ENCODE peak calls at places on chromosomes 1 and 21, in nine cellular contexts. One of them, this sample, is unnamed.

GRCh38 chr1:219120625-219121544 is 52.8 kb upstream of the LYPLAL1 start:
- DNase-seq in stimulated activated CD8-positive, alpha-beta memory T cell treated with anti-CD3 and anti-CD28 coated beads, Interleukin-15, amount 100 ng/mL, for 48 hours: no peak
- DNase-seq in activated naive CD4-positive, alpha-beta T cell treated with anti-CD3 and anti-CD28 coated beads, Interleukin-2, amount 10 ng/mL, durations not matched to agents 7 days and 5 days: no peak
- DNase-seq in AML-193: peak
- DNase-seq in epithelial cell of prostate: no peak
- DNase-seq in ELR: peak
- DNase-seq in head of caudate nucleus: no peak
- DNase-seq in activated T-cell treated with anti-CD3 and anti-CD28 coated beads for 24 hours: no peak
- DNase-seq in WTC11: no peak
- DNase-seq in this sample: no peak

GRCh38 chr1:204139952-204140351 is 11.9 kb downstream of the ETNK2 start:
- DNase-seq in WTC11: no peak
- DNase-seq in epithelial cell of prostate: no peak
- DNase-seq in ELR: no peak
- DNase-seq in stimulated activated CD8-positive, alpha-beta memory T cell treated with anti-CD3 and anti-CD28 coated beads, Interleukin-15, amount 100 ng/mL, for 48 hours: no peak
- DNase-seq in activated T-cell treated with anti-CD3 and anti-CD28 coated beads for 24 hours: no peak
- DNase-seq in head of caudate nucleus: no peak
- DNase-seq in AML-193: no peak
- DNase-seq in activated naive CD4-positive, alpha-beta T cell treated with anti-CD3 and anti-CD28 coated beads, Interleukin-2, amount 10 ng/mL, durations not matched to agents 7 days and 5 days: no peak
- DNase-seq in this sample: no peak

GRCh38 chr21:38534591-38534990 is 36.3 kb upstream of the ERG start:
- DNase-seq in WTC11: no peak
- DNase-seq in activated naive CD4-positive, alpha-beta T cell treated with anti-CD3 and anti-CD28 coated beads, Interleukin-2, amount 10 ng/mL, durations not matched to agents 7 days and 5 days: no peak
- DNase-seq in head of caudate nucleus: no peak
- DNase-seq in epithelial cell of prostate: no peak
- DNase-seq in AML-193: no peak
- DNase-seq in activated T-cell treated with anti-CD3 and anti-CD28 coated beads for 24 hours: no peak
- DNase-seq in stimulated activated CD8-positive, alpha-beta memory T cell treated with anti-CD3 and anti-CD28 coated beads, Interleukin-15, amount 100 ng/mL, for 48 hours: no peak
- DNase-seq in ELR: no peak
- DNase-seq in this sample: no peak

GRCh38 chr1:2341706-2342383 is 49.5 kb downstream of the MORN1 start:
- DNase-seq in activated naive CD4-positive, alpha-beta T cell treated with anti-CD3 and anti-CD28 coated beads, Interleukin-2, amount 10 ng/mL, durations not matched to agents 7 days and 5 days: no peak
- DNase-seq in ELR: no peak
- DNase-seq in WTC11: no peak
- DNase-seq in AML-193: no peak
- DNase-seq in stimulated activated CD8-positive, alpha-beta memory T cell treated with anti-CD3 and anti-CD28 coated beads, Interleukin-15, amount 100 ng/mL, for 48 hours: no peak
- DNase-seq in head of caudate nucleus: no peak
- DNase-seq in epithelial cell of prostate: no peak
- DNase-seq in activated T-cell treated with anti-CD3 and anti-CD28 coated beads for 24 hours: no peak
- DNase-seq in this sample: no peak

GRCh38 chr1:59692591-59692990 is 122.2 kb upstream of the HOOK1 start:
- DNase-seq in activated T-cell treated with anti-CD3 and anti-CD28 coated beads for 24 hours: no peak
- DNase-seq in ELR: peak
- DNase-seq in stimulated activated CD8-positive, alpha-beta memory T cell treated with anti-CD3 and anti-CD28 coated beads, Interleukin-15, amount 100 ng/mL, for 48 hours: no peak
- DNase-seq in head of caudate nucleus: no peak
- DNase-seq in WTC11: no peak
- DNase-seq in activated naive CD4-positive, alpha-beta T cell treated with anti-CD3 and anti-CD28 coated beads, Interleukin-2, amount 10 ng/mL, durations not matched to agents 7 days and 5 days: no peak
- DNase-seq in AML-193: peak
- DNase-seq in epithelial cell of prostate: no peak
- DNase-seq in this sample: no peak

GRCh38 chr1:230701895-230702768 is 11.8 kb downstream of the AGT start:
- DNase-seq in stimulated activated CD8-positive, alpha-beta memory T cell treated with anti-CD3 and anti-CD28 coated beads, Interleukin-15, amount 100 ng/mL, for 48 hours: no peak
- DNase-seq in ELR: no peak
- DNase-seq in epithelial cell of prostate: no peak
- DNase-seq in WTC11: no peak
- DNase-seq in activated T-cell treated with anti-CD3 and anti-CD28 coated beads for 24 hours: no peak
- DNase-seq in activated naive CD4-positive, alpha-beta T cell treated with anti-CD3 and anti-CD28 coated beads, Interleukin-2, amount 10 ng/mL, durations not matched to agents 7 days and 5 days: no peak
- DNase-seq in head of caudate nucleus: no peak
- DNase-seq in AML-193: no peak
- DNase-seq in this sample: no peak

GRCh38 chr1:193348126-193349045 is 162.0 kb upstream of the B3GALT2 start:
- DNase-seq in ELR: no peak
- DNase-seq in AML-193: no peak
- DNase-seq in stimulated activated CD8-positive, alpha-beta memory T cell treated with anti-CD3 and anti-CD28 coated beads, Interleukin-15, amount 100 ng/mL, for 48 hours: no peak
- DNase-seq in head of caudate nucleus: no peak
- DNase-seq in epithelial cell of prostate: no peak
- DNase-seq in WTC11: no peak
- DNase-seq in activated naive CD4-positive, alpha-beta T cell treated with anti-CD3 and anti-CD28 coated beads, Interleukin-2, amount 10 ng/mL, durations not matched to agents 7 days and 5 days: no peak
- DNase-seq in activated T-cell treated with anti-CD3 and anti-CD28 coated beads for 24 hours: no peak
- DNase-seq in this sample: no peak

GRCh38 chr1:201712387-201713092 is 116.4 kb upstream of the IPO9 start:
- DNase-seq in ELR: no peak
- DNase-seq in activated T-cell treated with anti-CD3 and anti-CD28 coated beads for 24 hours: no peak
- DNase-seq in stimulated activated CD8-positive, alpha-beta memory T cell treated with anti-CD3 and anti-CD28 coated beads, Interleukin-15, amount 100 ng/mL, for 48 hours: no peak
- DNase-seq in head of caudate nucleus: no peak
- DNase-seq in epithelial cell of prostate: no peak
- DNase-seq in WTC11: no peak
- DNase-seq in activated naive CD4-positive, alpha-beta T cell treated with anti-CD3 and anti-CD28 coated beads, Interleukin-2, amount 10 ng/mL, durations not matched to agents 7 days and 5 days: no peak
- DNase-seq in AML-193: no peak
- DNase-seq in this sample: no peak

GRCh38 chr21:45536301-45537081 is 5.7 kb downstream of the SLC19A1 start:
- DNase-seq in WTC11: peak
- DNase-seq in AML-193: no peak
- DNase-seq in activated T-cell treated with anti-CD3 and anti-CD28 coated beads for 24 hours: no peak
- DNase-seq in stimulated activated CD8-positive, alpha-beta memory T cell treated with anti-CD3 and anti-CD28 coated beads, Interleukin-15, amount 100 ng/mL, for 48 hours: no peak
- DNase-seq in epithelial cell of prostate: no peak
- DNase-seq in ELR: no peak
- DNase-seq in activated naive CD4-positive, alpha-beta T cell treated with anti-CD3 and anti-CD28 coated beads, Interleukin-2, amount 10 ng/mL, durations not matched to agents 7 days and 5 days: no peak
- DNase-seq in head of caudate nucleus: no peak
- DNase-seq in this sample: no peak

GRCh38 chr1:168823988-168824387 is 95.0 kb upstream of the DPT start:
- DNase-seq in epithelial cell of prostate: no peak
- DNase-seq in stimulated activated CD8-positive, alpha-beta memory T cell treated with anti-CD3 and anti-CD28 coated beads, Interleukin-15, amount 100 ng/mL, for 48 hours: no peak
- DNase-seq in ELR: no peak
- DNase-seq in activated T-cell treated with anti-CD3 and anti-CD28 coated beads for 24 hours: no peak
- DNase-seq in AML-193: no peak
- DNase-seq in WTC11: no peak
- DNase-seq in activated naive CD4-positive, alpha-beta T cell treated with anti-CD3 and anti-CD28 coated beads, Interleukin-2, amount 10 ng/mL, durations not matched to agents 7 days and 5 days: no peak
- DNase-seq in head of caudate nucleus: no peak
- DNase-seq in this sample: no peak

GRCh38 chr1:41221995-41222991 is 19.8 kb downstream of the SCMH1 start:
- DNase-seq in WTC11: no peak
- DNase-seq in AML-193: no peak
- DNase-seq in head of caudate nucleus: no peak
- DNase-seq in epithelial cell of prostate: no peak
- DNase-seq in activated naive CD4-positive, alpha-beta T cell treated with anti-CD3 and anti-CD28 coated beads, Interleukin-2, amount 10 ng/mL, durations not matched to agents 7 days and 5 days: no peak
- DNase-seq in stimulated activated CD8-positive, alpha-beta memory T cell treated with anti-CD3 and anti-CD28 coated beads, Interleukin-15, amount 100 ng/mL, for 48 hours: no peak
- DNase-seq in activated T-cell treated with anti-CD3 and anti-CD28 coated beads for 24 hours: no peak
- DNase-seq in ELR: no peak
- DNase-seq in this sample: no peak

GRCh38 chr21:36773111-36773510 is 74.2 kb downstream of the SIM2 start:
- DNase-seq in stimulated activated CD8-positive, alpha-beta memory T cell treated with anti-CD3 and anti-CD28 coated beads, Interleukin-15, amount 100 ng/mL, for 48 hours: no peak
- DNase-seq in head of caudate nucleus: peak
- DNase-seq in ELR: peak
- DNase-seq in epithelial cell of prostate: peak
- DNase-seq in activated T-cell treated with anti-CD3 and anti-CD28 coated beads for 24 hours: no peak
- DNase-seq in AML-193: no peak
- DNase-seq in activated naive CD4-positive, alpha-beta T cell treated with anti-CD3 and anti-CD28 coated beads, Interleukin-2, amount 10 ng/mL, durations not matched to agents 7 days and 5 days: no peak
- DNase-seq in WTC11: no peak
- DNase-seq in this sample: no peak

GRCh38 chr1:156428772-156429288 is 59.8 kb downstream of the RHBG start:
- DNase-seq in ELR: no peak
- DNase-seq in stimulated activated CD8-positive, alpha-beta memory T cell treated with anti-CD3 and anti-CD28 coated beads, Interleukin-15, amount 100 ng/mL, for 48 hours: no peak
- DNase-seq in AML-193: no peak
- DNase-seq in epithelial cell of prostate: no peak
- DNase-seq in WTC11: no peak
- DNase-seq in activated T-cell treated with anti-CD3 and anti-CD28 coated beads for 24 hours: no peak
- DNase-seq in head of caudate nucleus: no peak
- DNase-seq in activated naive CD4-positive, alpha-beta T cell treated with anti-CD3 and anti-CD28 coated beads, Interleukin-2, amount 10 ng/mL, durations not matched to agents 7 days and 5 days: no peak
- DNase-seq in this sample: no peak

GRCh38 chr1:83849191-83850061 is 149.5 kb downstream of the TTLL7 start:
- DNase-seq in stimulated activated CD8-positive, alpha-beta memory T cell treated with anti-CD3 and anti-CD28 coated beads, Interleukin-15, amount 100 ng/mL, for 48 hours: no peak
- DNase-seq in ELR: peak
- DNase-seq in AML-193: no peak
- DNase-seq in activated T-cell treated with anti-CD3 and anti-CD28 coated beads for 24 hours: no peak
- DNase-seq in head of caudate nucleus: no peak
- DNase-seq in epithelial cell of prostate: peak
- DNase-seq in activated naive CD4-positive, alpha-beta T cell treated with anti-CD3 and anti-CD28 coated beads, Interleukin-2, amount 10 ng/mL, durations not matched to agents 7 days and 5 days: no peak
- DNase-seq in WTC11: no peak
- DNase-seq in this sample: no peak

GRCh38 chr1:116990612-116991151 is 10.9 kb upstream of the CD101 start:
- DNase-seq in AML-193: peak
- DNase-seq in epithelial cell of prostate: no peak
- DNase-seq in head of caudate nucleus: peak
- DNase-seq in activated naive CD4-positive, alpha-beta T cell treated with anti-CD3 and anti-CD28 coated beads, Interleukin-2, amount 10 ng/mL, durations not matched to agents 7 days and 5 days: no peak
- DNase-seq in WTC11: no peak
- DNase-seq in activated T-cell treated with anti-CD3 and anti-CD28 coated beads for 24 hours: no peak
- DNase-seq in ELR: peak
- DNase-seq in stimulated activated CD8-positive, alpha-beta memory T cell treated with anti-CD3 and anti-CD28 coated beads, Interleukin-15, amount 100 ng/mL, for 48 hours: no peak
- DNase-seq in this sample: no peak

GRCh38 chr1:111535256-111536191 is 32.1 kb upstream of the ADORA3 start:
- DNase-seq in epithelial cell of prostate: no peak
- DNase-seq in head of caudate nucleus: peak
- DNase-seq in AML-193: no peak
- DNase-seq in stimulated activated CD8-positive, alpha-beta memory T cell treated with anti-CD3 and anti-CD28 coated beads, Interleukin-15, amount 100 ng/mL, for 48 hours: no peak
- DNase-seq in activated naive CD4-positive, alpha-beta T cell treated with anti-CD3 and anti-CD28 coated beads, Interleukin-2, amount 10 ng/mL, durations not matched to agents 7 days and 5 days: no peak
- DNase-seq in WTC11: no peak
- DNase-seq in activated T-cell treated with anti-CD3 and anti-CD28 coated beads for 24 hours: no peak
- DNase-seq in ELR: no peak
- DNase-seq in this sample: no peak

GRCh38 chr1:172814428-172814827 is 155.5 kb downstream of the FASLG start:
- DNase-seq in epithelial cell of prostate: no peak
- DNase-seq in stimulated activated CD8-positive, alpha-beta memory T cell treated with anti-CD3 and anti-CD28 coated beads, Interleukin-15, amount 100 ng/mL, for 48 hours: no peak
- DNase-seq in activated naive CD4-positive, alpha-beta T cell treated with anti-CD3 and anti-CD28 coated beads, Interleukin-2, amount 10 ng/mL, durations not matched to agents 7 days and 5 days: no peak
- DNase-seq in head of caudate nucleus: no peak
- DNase-seq in ELR: no peak
- DNase-seq in activated T-cell treated with anti-CD3 and anti-CD28 coated beads for 24 hours: no peak
- DNase-seq in WTC11: no peak
- DNase-seq in AML-193: no peak
- DNase-seq in this sample: no peak

GRCh38 chr21:43207868-43208267 is 39.1 kb downstream of the CRYAA start:
- DNase-seq in WTC11: peak
- DNase-seq in AML-193: no peak
- DNase-seq in activated T-cell treated with anti-CD3 and anti-CD28 coated beads for 24 hours: no peak
- DNase-seq in ELR: no peak
- DNase-seq in stimulated activated CD8-positive, alpha-beta memory T cell treated with anti-CD3 and anti-CD28 coated beads, Interleukin-15, amount 100 ng/mL, for 48 hours: no peak
- DNase-seq in epithelial cell of prostate: no peak
- DNase-seq in activated naive CD4-positive, alpha-beta T cell treated with anti-CD3 and anti-CD28 coated beads, Interleukin-2, amount 10 ng/mL, durations not matched to agents 7 days and 5 days: no peak
- DNase-seq in head of caudate nucleus: no peak
- DNase-seq in this sample: no peak

GRCh38 chr1:2534775-2535387 is 4.8 kb upstream of the HES5 start:
- DNase-seq in WTC11: no peak
- DNase-seq in ELR: peak
- DNase-seq in activated T-cell treated with anti-CD3 and anti-CD28 coated beads for 24 hours: no peak
- DNase-seq in epithelial cell of prostate: peak
- DNase-seq in stimulated activated CD8-positive, alpha-beta memory T cell treated with anti-CD3 and anti-CD28 coated beads, Interleukin-15, amount 100 ng/mL, for 48 hours: no peak
- DNase-seq in activated naive CD4-positive, alpha-beta T cell treated with anti-CD3 and anti-CD28 coated beads, Interleukin-2, amount 10 ng/mL, durations not matched to agents 7 days and 5 days: no peak
- DNase-seq in head of caudate nucleus: no peak
- DNase-seq in AML-193: no peak
- DNase-seq in this sample: no peak

GRCh38 chr1:222994506-222995229 is 148.4 kb downstream of the TLR5 start:
- DNase-seq in epithelial cell of prostate: no peak
- DNase-seq in ELR: peak
- DNase-seq in head of caudate nucleus: no peak
- DNase-seq in stimulated activated CD8-positive, alpha-beta memory T cell treated with anti-CD3 and anti-CD28 coated beads, Interleukin-15, amount 100 ng/mL, for 48 hours: no peak
- DNase-seq in activated naive CD4-positive, alpha-beta T cell treated with anti-CD3 and anti-CD28 coated beads, Interleukin-2, amount 10 ng/mL, durations not matched to agents 7 days and 5 days: no peak
- DNase-seq in WTC11: no peak
- DNase-seq in activated T-cell treated with anti-CD3 and anti-CD28 coated beads for 24 hours: no peak
- DNase-seq in AML-193: no peak
- DNase-seq in this sample: no peak

GRCh38 chr1:211751438-211751837 is 76.0 kb upstream of the NEK2 start:
- DNase-seq in ELR: no peak
- DNase-seq in stimulated activated CD8-positive, alpha-beta memory T cell treated with anti-CD3 and anti-CD28 coated beads, Interleukin-15, amount 100 ng/mL, for 48 hours: no peak
- DNase-seq in epithelial cell of prostate: no peak
- DNase-seq in head of caudate nucleus: no peak
- DNase-seq in AML-193: no peak
- DNase-seq in activated T-cell treated with anti-CD3 and anti-CD28 coated beads for 24 hours: no peak
- DNase-seq in activated naive CD4-positive, alpha-beta T cell treated with anti-CD3 and anti-CD28 coated beads, Interleukin-2, amount 10 ng/mL, durations not matched to agents 7 days and 5 days: no peak
- DNase-seq in WTC11: no peak
- DNase-seq in this sample: no peak